ENCODE peak calls at places on chromosomes 5 and 9, in five cellular contexts. One of them, this sample, is unnamed.

GRCh38 chr5:125349432-125349831 is 603.0 kb upstream of the ZNF608 start:
- DNase-seq in H1: no peak
- DNase-seq in GM12878: no peak
- DNase-seq in HepG2: no peak
- DNase-seq in NT2/D1: peak; percentile 18
- DNase-seq in this sample: no peak

GRCh38 chr9:21234153-21234687 is 5.6 kb downstream of the IFNA14 start:
- DNase-seq in H1: no peak
- DNase-seq in NT2/D1: no peak
- DNase-seq in GM12878: no peak
- DNase-seq in HepG2: no peak
- DNase-seq in this sample: no peak

GRCh38 chr5:122701640-122702523 is 73.0 kb upstream of the SNX2 start:
- DNase-seq in NT2/D1: no peak
- DNase-seq in GM12878: peak; percentile 69
- DNase-seq in H1: no peak
- DNase-seq in HepG2: no peak
- DNase-seq in this sample: no peak

GRCh38 chr5:79878721-79879336 is 112.2 kb downstream of the MTX3 start:
- DNase-seq in H1: peak; percentile 5
- DNase-seq in GM12878: no peak
- DNase-seq in HepG2: peak; percentile 13
- DNase-seq in NT2/D1: peak; percentile 18
- DNase-seq in this sample: peak; percentile 62

GRCh38 chr5:73519531-73520283 is 21.5 kb downstream of the BTF3 start:
- DNase-seq in NT2/D1: peak; percentile 59
- DNase-seq in HepG2: peak; percentile 84
- DNase-seq in GM12878: peak; percentile 48
- DNase-seq in H1: peak; percentile 63
- DNase-seq in this sample: peak; percentile 87

GRCh38 chr9:125513634-125514413 is 193.2 kb downstream of the MAPKAP1 start:
- DNase-seq in H1: no peak
- DNase-seq in HepG2: peak; percentile 68
- DNase-seq in GM12878: peak; percentile 59
- DNase-seq in NT2/D1: no peak
- DNase-seq in this sample: no peak

GRCh38 chr5:95219411-95219810 is 65.5 kb downstream of the MCTP1 start:
- DNase-seq in NT2/D1: no peak
- DNase-seq in HepG2: no peak
- DNase-seq in H1: no peak
- DNase-seq in GM12878: no peak
- DNase-seq in this sample: no peak

GRCh38 chr5:38636626-38637025 is 80.2 kb upstream of the LIFR start:
- DNase-seq in GM12878: no peak
- DNase-seq in H1: no peak
- DNase-seq in NT2/D1: no peak
- DNase-seq in HepG2: no peak
- DNase-seq in this sample: no peak

GRCh38 chr5:175444060-175444904 is at the start of gene DRD1:
- DNase-seq in NT2/D1: no peak
- DNase-seq in GM12878: no peak
- DNase-seq in HepG2: no peak
- DNase-seq in H1: no peak
- DNase-seq in this sample: peak; percentile 80

GRCh38 chr9:8961186-8961666 is 1161.6 kb upstream of the DMAC1 start:
- DNase-seq in NT2/D1: no peak
- DNase-seq in HepG2: peak; percentile 97
- DNase-seq in H1: no peak
- DNase-seq in GM12878: no peak
- DNase-seq in this sample: no peak
- TF ChIP-seq SUZ12 in NT2/D1: no peak
- TF ChIP-seq SUZ12 in HepG2: no peak
- TF ChIP-seq SUZ12 in H1: no peak
- TF ChIP-seq SUZ12 in GM12878: no peak
- TF ChIP-seq SUZ12 in this sample: no peak

GRCh38 chr9:121357011-121357410 is 13.0 kb downstream of the STOM start:
- DNase-seq in HepG2: no peak
- DNase-seq in H1: no peak
- DNase-seq in GM12878: no peak
- DNase-seq in NT2/D1: no peak
- DNase-seq in this sample: no peak

GRCh38 chr9:121350993-121351561 is 19.0 kb downstream of the STOM start:
- DNase-seq in GM12878: no peak
- DNase-seq in NT2/D1: no peak
- DNase-seq in H1: no peak
- DNase-seq in HepG2: no peak
- DNase-seq in this sample: no peak

GRCh38 chr9:121354770-121355169 is 15.3 kb downstream of the STOM start:
- DNase-seq in H1: no peak
- DNase-seq in GM12878: no peak
- DNase-seq in NT2/D1: no peak
- DNase-seq in HepG2: no peak
- DNase-seq in this sample: no peak

GRCh38 chr9:121353246-121353975 is 16.6 kb downstream of the STOM start:
- DNase-seq in NT2/D1: no peak
- DNase-seq in GM12878: peak; percentile 88
- DNase-seq in HepG2: no peak
- DNase-seq in H1: no peak
- DNase-seq in this sample: no peak

DNA sequence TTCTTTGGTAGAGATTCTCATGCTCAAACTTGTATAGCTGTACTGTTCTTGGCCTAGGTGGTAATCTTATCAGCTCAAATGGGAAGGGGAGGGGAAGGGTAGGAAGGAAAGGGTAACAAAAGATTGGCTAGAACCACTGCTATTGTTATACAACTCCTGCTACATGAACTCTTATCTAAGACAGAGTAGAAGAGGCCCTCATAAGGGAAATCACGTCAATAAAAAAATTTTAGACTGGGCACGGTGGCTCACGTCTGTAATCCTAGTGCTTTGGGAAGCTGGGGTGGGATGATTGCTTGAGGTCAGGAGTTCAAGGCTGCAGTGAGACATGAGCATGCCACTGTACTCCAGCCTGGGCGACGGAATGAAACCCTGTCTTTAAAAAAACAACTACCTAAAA is 15.9 kb downstream of the STOM start:
- DNase-seq in HepG2: peak; percentile 3
- DNase-seq in NT2/D1: no peak
- DNase-seq in GM12878: no peak
- DNase-seq in H1: no peak
- DNase-seq in this sample: no peak
- TF ChIP-seq SUZ12 in HepG2: no peak
- TF ChIP-seq SUZ12 in NT2/D1: no peak
- TF ChIP-seq SUZ12 in GM12878: no peak
- TF ChIP-seq SUZ12 in H1: no peak
- TF ChIP-seq SUZ12 in this sample: no peak

GRCh38 chr9:122205176-122205575 is 23.6 kb downstream of the LHX6 start:
- DNase-seq in H1: no peak
- DNase-seq in GM12878: no peak
- DNase-seq in NT2/D1: no peak
- DNase-seq in HepG2: no peak
- DNase-seq in this sample: no peak
- TF ChIP-seq SUZ12 in H1: no peak
- TF ChIP-seq SUZ12 in GM12878: no peak
- TF ChIP-seq SUZ12 in NT2/D1: no peak
- TF ChIP-seq SUZ12 in HepG2: no peak
- TF ChIP-seq SUZ12 in this sample: no peak

GRCh38 chr9:4490705-4491620 is 695 bp downstream of the SLC1A1 start:
- DNase-seq in H1: no peak
- DNase-seq in HepG2: no peak
- DNase-seq in GM12878: no peak
- DNase-seq in NT2/D1: no peak
- DNase-seq in this sample: no peak
- TF ChIP-seq SUZ12 in H1: peak; percentile 48
- TF ChIP-seq SUZ12 in HepG2: no peak
- TF ChIP-seq SUZ12 in GM12878: no peak
- TF ChIP-seq SUZ12 in NT2/D1: no peak
- TF ChIP-seq SUZ12 in this sample: no peak